ENCODE peak calls at places on chromosomes 13 and 19, in ten cellular contexts. W, M, U, Q, B, R, O, T, F and K are unnamed samples.

GRCh38 chr13:23618341-23618740 is 48.1 kb downstream of the TNFRSF19 start:
- DNase-seq in W (no peak), M (no peak), U (peak), Q (no peak), B (peak), R (no peak), O (peak), T (no peak), F (peak), K (peak)

GRCh38 chr19:49073514-49074378 is 1.2 kb upstream of the KCNA7 start:
- DNase-seq in W (no peak), M (no peak), U (peak), Q (peak), B (peak), R (no peak), O (no peak), T (no peak), F (no peak), K (peak)

GRCh38 chr13:105847532-105848295 is 687.7 kb downstream of the EFNB2 start:
- DNase-seq in W (no peak), M (no peak), U (no peak), Q (no peak), B (peak), R (no peak), O (no peak), T (peak), F (peak), K (no peak)

GRCh38 chr19:1183543-1184172 is 9.6 kb upstream of the SBNO2 start:
- DNase-seq in W (no peak), M (no peak), U (peak), Q (peak), B (peak), R (no peak), O (no peak), T (no peak), F (peak), K (peak)

GRCh38 chr19:41753936-41754529 is 1.3 kb upstream of the CEACAM6 start:
- DNase-seq in W (no peak), M (peak), U (no peak), Q (no peak), B (peak), R (peak), O (no peak), T (peak), F (peak), K (peak)

GRCh38 chr13:90568165-90568564 is 779.3 kb upstream of the MIR17HG start:
- DNase-seq in W (no peak), M (no peak), U (no peak), Q (no peak), B (no peak), R (no peak), O (no peak), T (no peak), F (no peak), K (no peak)

GRCh38 chr19:8259142-8259921 is 48.8 kb downstream of the CD320 start:
- DNase-seq in W (no peak), M (no peak), U (no peak), Q (peak), B (no peak), R (no peak), O (no peak), T (no peak), F (no peak), K (no peak)

GRCh38 chr19:19406878-19407639 is 1.6 kb downstream of the GATAD2A start:
- DNase-seq in W (no peak), M (peak), U (peak), Q (peak), B (peak), R (peak), O (no peak), T (peak), F (peak), K (peak)

GRCh38 chr13:105591308-105591707 is 944.2 kb downstream of the EFNB2 start:
- DNase-seq in W (no peak), M (no peak), U (no peak), Q (no peak), B (no peak), R (no peak), O (no peak), T (no peak), F (no peak), K (no peak)

GRCh38 chr19:19911150-19911549 is 10.4 kb downstream of the ZNF93 start:
- DNase-seq in W (no peak), M (no peak), U (no peak), Q (no peak), B (no peak), R (no peak), O (no peak), T (no peak), F (peak), K (no peak)

GRCh38 chr19:41735071-41735623 is 20.2 kb upstream of the CEACAM6 start:
- DNase-seq in W (no peak), M (no peak), U (no peak), Q (no peak), B (peak), R (no peak), O (no peak), T (no peak), F (no peak), K (peak)

GRCh38 chr19:13031917-13032623 is 36.8 kb downstream of the NFIX start:
- DNase-seq in W (no peak), M (no peak), U (no peak), Q (peak), B (peak), R (no peak), O (no peak), T (peak), F (peak), K (no peak)

GRCh38 chr13:45416521-45417125 is 1.6 kb downstream of the SLC25A30 start:
- DNase-seq in W (no peak), M (no peak), U (no peak), Q (no peak), B (no peak), R (no peak), O (no peak), T (no peak), F (no peak), K (no peak)

GRCh38 chr19:4278460-4278901 is 585 bp upstream of the SHD start:
- DNase-seq in W (no peak), M (no peak), U (no peak), Q (no peak), B (no peak), R (no peak), O (peak), T (no peak), F (no peak), K (no peak)

GRCh38 chr13:112889351-112890290 is 79.4 kb upstream of the MCF2L start:
- DNase-seq in W (no peak), M (no peak), U (no peak), Q (peak), B (no peak), R (no peak), O (no peak), T (no peak), F (no peak), K (no peak)

GRCh38 chr13:101919541-101920306 is 467.2 kb downstream of the ITGBL1 start:
- DNase-seq in W (peak), M (no peak), U (peak), Q (no peak), B (peak), R (no peak), O (no peak), T (peak), F (peak), K (peak)

GRCh38 chr19:4671182-4671851 is 1.2 kb upstream of the MYDGF start:
- DNase-seq in W (no peak), M (no peak), U (no peak), Q (no peak), B (no peak), R (no peak), O (no peak), T (peak), F (no peak), K (no peak)

GRCh38 chr13:100156786-100157185 is 67.9 kb downstream of the PCCA start:
- DNase-seq in W (no peak), M (no peak), U (peak), Q (no peak), B (peak), R (no peak), O (no peak), T (no peak), F (no peak), K (peak)

GRCh38 chr19:2038284-2039081 is 12.6 kb downstream of the MKNK2 start:
- DNase-seq in W (no peak), M (no peak), U (no peak), Q (peak), B (no peak), R (no peak), O (no peak), T (no peak), F (no peak), K (no peak)

GRCh38 chr13:46846736-46847135 is 49.8 kb upstream of the ESD start:
- DNase-seq in W (no peak), M (no peak), U (no peak), Q (no peak), B (no peak), R (no peak), O (no peak), T (no peak), F (no peak), K (no peak)

GRCh38 chr13:71290963-71291937 is 575.8 kb downstream of the DACH1 start:
- DNase-seq in W (peak), M (peak), U (peak), Q (no peak), B (peak), R (peak), O (no peak), T (no peak), F (peak), K (no peak)

GRCh38 chr13:110344320-110344719 is 37.2 kb downstream of the COL4A2 start:
- DNase-seq in W (no peak), M (no peak), U (no peak), Q (no peak), B (peak), R (no peak), O (no peak), T (no peak), F (no peak), K (no peak)

GRCh38 chr13:20431687-20432384 is 93.8 kb downstream of the CRYL1 start:
- DNase-seq in W (no peak), M (no peak), U (no peak), Q (no peak), B (no peak), R (no peak), O (no peak), T (no peak), F (no peak), K (no peak)

GRCh38 chr19:55300821-55301458 is 17.1 kb downstream of the BRSK1 start:
- DNase-seq in W (no peak), M (no peak), U (no peak), Q (no peak), B (no peak), R (no peak), O (no peak), T (no peak), F (no peak), K (no peak)

GRCh38 chr13:26629260-26629659 is 71.8 kb downstream of the WASF3 start:
- DNase-seq in W (no peak), M (no peak), U (peak), Q (peak), B (peak), R (no peak), O (no peak), T (no peak), F (no peak), K (no peak)

GRCh38 chr13:113916330-113916815 is 52.5 kb upstream of the GAS6 start:
- DNase-seq in W (no peak), M (peak), U (no peak), Q (no peak), B (peak), R (no peak), O (peak), T (no peak), F (peak), K (no peak)

GRCh38 chr13:79936368-79937136 is 404.4 kb downstream of the SPRY2 start:
- DNase-seq in W (peak), M (no peak), U (peak), Q (no peak), B (peak), R (no peak), O (peak), T (peak), F (peak), K (peak)

GRCh38 chr13:110014719-110015118 is 228.3 kb upstream of the IRS2 start:
- DNase-seq in W (no peak), M (no peak), U (no peak), Q (no peak), B (peak), R (no peak), O (no peak), T (no peak), F (no peak), K (no peak)

GRCh38 chr13:113475911-113476310 is 14.6 kb downstream of the DCUN1D2 start:
- DNase-seq in W (no peak), M (no peak), U (no peak), Q (no peak), B (no peak), R (no peak), O (no peak), T (no peak), F (no peak), K (no peak)

GRCh38 chr13:95420501-95420900 is 119.2 kb upstream of the ABCC4 start:
- DNase-seq in W (no peak), M (no peak), U (no peak), Q (no peak), B (peak), R (no peak), O (no peak), T (no peak), F (no peak), K (no peak)

GRCh38 chr13:24341439-24341838 is 32.1 kb downstream of the C1QTNF9 start:
- DNase-seq in W (no peak), M (no peak), U (peak), Q (no peak), B (peak), R (no peak), O (peak), T (no peak), F (peak), K (no peak)

GRCh38 chr13:63438951-63439350 is 2023.3 kb upstream of the PCDH20 start:
- DNase-seq in W (no peak), M (no peak), U (no peak), Q (no peak), B (no peak), R (no peak), O (no peak), T (no peak), F (no peak), K (no peak)

GRCh38 chr19:55377356-55378131 is 918 bp downstream of the TMEM190 start:
- DNase-seq in W (no peak), M (no peak), U (no peak), Q (no peak), B (no peak), R (no peak), O (no peak), T (peak), F (no peak), K (no peak)

GRCh38 chr19:5545051-5545450 is 22.7 kb downstream of the TINCR start:
- DNase-seq in W (no peak), M (no peak), U (no peak), Q (no peak), B (no peak), R (no peak), O (no peak), T (no peak), F (no peak), K (no peak)

GRCh38 chr13:50309872-50310594 is 294.8 kb downstream of the KCNRG start:
- DNase-seq in W (no peak), M (no peak), U (no peak), Q (no peak), B (no peak), R (no peak), O (no peak), T (no peak), F (no peak), K (no peak)

GRCh38 chr19:6970478-6970877 is 50.8 kb downstream of the MBD3L2B start:
- DNase-seq in W (no peak), M (no peak), U (peak), Q (no peak), B (no peak), R (no peak), O (no peak), T (no peak), F (no peak), K (peak)

GRCh38 chr19:35773020-35773809 is 2.1 kb upstream of the ARHGAP33 start:
- DNase-seq in W (no peak), M (no peak), U (no peak), Q (no peak), B (peak), R (no peak), O (no peak), T (no peak), F (peak), K (peak)

GRCh38 chr13:111401151-111401550 is 80.7 kb downstream of the TEX29 start:
- DNase-seq in W (no peak), M (no peak), U (no peak), Q (no peak), B (no peak), R (no peak), O (no peak), T (no peak), F (no peak), K (no peak)